ENCODE peak calls at places on chromosome 10, in six cellular contexts. G, V, Y, Z, X and I are unnamed samples.

GRCh38 chr10:93124580-93125318 is 51.1 kb downstream of the CYP26A1 start:
- DNase-seq in G (peak; percentile 51), V (no peak), Y (no peak), Z (no peak), X (no peak), I (no peak)

GRCh38 chr10:120067427-120067826 is 174.9 kb downstream of the SEC23IP start:
- DNase-seq in G (no peak), V (no peak), Y (no peak), Z (no peak), X (no peak), I (no peak)

GRCh38 chr10:118300266-118300665 is 41.9 kb downstream of the FAM204A start:
- DNase-seq in G (no peak), V (no peak), Y (no peak), Z (no peak), X (no peak), I (no peak)

GRCh38 chr10:12332572-12333381 is 16.6 kb upstream of the CAMK1D start:
- DNase-seq in G (no peak), V (peak; percentile 62), Y (no peak), Z (peak; percentile 14), X (no peak), I (no peak)

GRCh38 chr10:60816624-60817023 is 38.3 kb downstream of the CDK1 start:
- DNase-seq in G (peak; percentile 26), V (peak; percentile 84), Y (peak; percentile 64), Z (peak; percentile 90), X (no peak), I (peak; percentile 68)

GRCh38 chr10:44513592-44513991 is 128.7 kb upstream of the CXCL12 start:
- DNase-seq in G (no peak), V (no peak), Y (no peak), Z (peak; percentile 18), X (no peak), I (peak; percentile 7)

GRCh38 chr10:29675984-29676383 is 41.2 kb upstream of the SVIL start:
- DNase-seq in G (no peak), V (no peak), Y (no peak), Z (no peak), X (no peak), I (no peak)

GRCh38 chr10:91907914-91908357 is 1.4 kb downstream of the FGFBP3 start:
- DNase-seq in G (no peak), V (peak; percentile 29), Y (no peak), Z (no peak), X (no peak), I (no peak)

GRCh38 chr10:102045292-102045691 is 10.7 kb downstream of the ARMH3 start:
- DNase-seq in G (no peak), V (no peak), Y (no peak), Z (no peak), X (no peak), I (no peak)

GRCh38 chr10:61735879-61736278 is 73.2 kb downstream of the CABCOCO1 start:
- DNase-seq in G (no peak), V (no peak), Y (no peak), Z (no peak), X (no peak), I (no peak)

GRCh38 chr10:59463909-59464308 is 101.6 kb upstream of the FAM13C start:
- DNase-seq in G (no peak), V (no peak), Y (no peak), Z (no peak), X (no peak), I (no peak)

GRCh38 chr10:65291276-65291675 is 1634.6 kb upstream of the LRRTM3 start:
- DNase-seq in G (no peak), V (no peak), Y (no peak), Z (no peak), X (no peak), I (no peak)

GRCh38 chr10:50384238-50384637 is 132.9 kb upstream of the ASAH2 start:
- DNase-seq in G (no peak), V (no peak), Y (no peak), Z (no peak), X (no peak), I (no peak)

GRCh38 chr10:50386992-50387735 is 135.8 kb upstream of the ASAH2 start:
- DNase-seq in G (no peak), V (no peak), Y (no peak), Z (no peak), X (no peak), I (no peak)

GRCh38 chr10:50384839-50385238 is 133.5 kb upstream of the ASAH2 start:
- DNase-seq in G (no peak), V (no peak), Y (no peak), Z (no peak), X (no peak), I (no peak)

GRCh38 chr10:50387736-50388081 is 136.4 kb upstream of the ASAH2 start:
- DNase-seq in G (no peak), V (no peak), Y (no peak), Z (no peak), X (no peak), I (no peak)

GRCh38 chr10:50385610-50386009 is 134.3 kb upstream of the ASAH2 start:
- DNase-seq in G (no peak), V (no peak), Y (no peak), Z (no peak), X (no peak), I (no peak)
- TF ChIP-seq RAD21 in G (no peak), V (no peak), Y (no peak), Z (no peak), X (no peak), I (no peak)

DNA sequence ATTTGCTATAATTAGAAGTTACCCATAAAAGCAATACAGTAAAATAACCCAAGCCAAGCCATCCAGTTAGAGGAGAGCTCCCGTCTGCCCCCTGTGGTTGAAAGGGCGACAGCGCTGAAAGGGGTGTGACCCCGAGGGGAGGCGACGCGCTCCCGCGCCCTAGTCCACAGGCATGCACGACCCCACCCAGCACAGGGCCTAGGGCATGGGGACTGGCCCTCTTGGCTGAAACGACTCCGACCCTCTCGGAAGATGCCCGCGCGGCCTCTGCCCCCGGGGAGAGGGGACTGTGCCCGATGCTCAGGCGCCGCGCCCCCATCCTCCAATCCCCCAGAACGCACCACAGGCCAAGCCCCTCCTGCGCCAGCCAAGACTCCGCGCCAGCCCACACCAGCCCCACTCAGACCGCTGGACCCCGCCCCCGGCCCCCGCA is 64.0 kb downstream of the CSGALNACT2 start:
- DNase-seq in G (no peak), V (peak; percentile 36), Y (peak; percentile 31), Z (no peak), X (no peak), I (peak; percentile 36)
- TF ChIP-seq CTCF in G (peak; percentile 57), V (no peak), Y (peak; percentile 77), Z (peak; percentile 47), X (peak; percentile 71), I (no peak)

DNA sequence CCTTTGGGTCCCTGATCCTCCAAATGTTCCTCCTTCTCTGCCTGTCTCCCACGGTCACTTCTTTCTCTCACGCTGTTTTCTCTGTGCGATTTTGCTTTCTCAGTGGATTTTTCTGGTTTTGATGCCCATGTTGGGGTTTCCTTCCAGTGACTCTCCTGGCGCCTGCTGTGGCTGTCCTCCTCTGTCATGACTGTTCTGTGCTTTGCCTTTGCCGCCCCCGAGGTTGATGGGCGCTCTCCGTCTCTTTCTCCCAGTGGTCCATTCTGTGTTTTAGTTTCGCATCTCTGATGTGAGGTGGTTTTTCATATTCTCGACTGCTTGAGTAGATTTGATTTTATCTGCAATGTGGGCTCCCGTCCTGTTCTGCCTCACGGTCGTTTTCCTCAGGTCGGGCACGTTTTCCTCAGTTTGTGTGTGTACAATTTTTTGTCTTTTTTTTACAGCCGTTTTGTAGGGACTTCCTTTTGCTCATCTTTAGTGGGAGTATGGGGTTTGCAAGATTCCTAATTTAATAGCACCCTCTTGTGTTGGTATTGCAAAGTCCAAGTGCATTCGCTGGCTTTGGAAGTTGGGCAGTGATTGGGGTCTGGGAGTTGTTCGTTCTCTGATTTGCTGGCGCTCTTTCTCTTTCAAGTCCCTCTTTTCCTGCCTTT is 100.0 kb downstream of the INPP5A start:
- DNase-seq in G (peak; percentile 43), V (peak; percentile 66), Y (peak; percentile 7), Z (peak; percentile 73), X (no peak), I (peak; percentile 89)
- TF ChIP-seq RAD21 in G (peak; percentile 97), V (peak; percentile 95), Y (peak; percentile 84), Z (peak; percentile 95), X (peak; percentile 88), I (peak; percentile 97)

GRCh38 chr10:98240524-98240923 is 27.5 kb downstream of the LOXL4 start:
- DNase-seq in G (no peak), V (no peak), Y (no peak), Z (no peak), X (no peak), I (no peak)

GRCh38 chr10:98244586-98244985 is 23.4 kb downstream of the LOXL4 start:
- DNase-seq in G (no peak), V (no peak), Y (no peak), Z (no peak), X (no peak), I (no peak)

GRCh38 chr10:98238391-98238790 is 29.6 kb downstream of the LOXL4 start:
- DNase-seq in G (no peak), V (no peak), Y (no peak), Z (no peak), X (no peak), I (no peak)

GRCh38 chr10:98246911-98247820 is 20.8 kb downstream of the LOXL4 start:
- DNase-seq in G (no peak), V (no peak), Y (no peak), Z (peak; percentile 84), X (no peak), I (no peak)

DNA sequence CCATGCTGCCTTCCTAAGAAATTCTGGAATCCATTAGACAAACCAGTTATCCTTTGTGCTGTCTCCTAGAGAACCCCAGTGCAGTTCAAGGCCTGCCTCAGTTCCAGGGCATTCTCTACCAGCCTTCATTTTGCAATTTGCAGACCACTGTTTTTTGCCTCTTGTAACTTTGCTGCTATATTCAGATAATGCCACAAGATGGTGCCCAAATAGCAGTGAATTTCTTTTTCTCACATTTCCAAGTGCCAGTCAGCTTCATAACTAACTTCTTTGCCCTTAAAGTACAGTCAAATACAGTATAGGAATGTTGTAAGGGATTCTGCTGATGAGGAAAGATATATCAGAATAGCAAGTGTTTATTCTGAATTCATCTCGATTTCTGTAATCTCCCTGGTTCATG is 25.2 kb downstream of the LOXL4 start:
- DNase-seq in G (no peak), V (peak; percentile 19), Y (no peak), Z (peak; percentile 56), X (no peak), I (peak; percentile 29)
- TF ChIP-seq CTCF in G (peak; percentile 33), V (peak; percentile 60), Y (peak; percentile 53), Z (peak; percentile 61), X (peak; percentile 50), I (peak; percentile 69)

GRCh38 chr10:105759741-105760140 is 1118.7 kb downstream of the SORCS3 start:
- DNase-seq in G (no peak), V (no peak), Y (no peak), Z (no peak), X (no peak), I (no peak)
- TF ChIP-seq RAD21 in G (no peak), V (no peak), Y (no peak), Z (no peak), X (no peak), I (no peak)